ENCODE peak calls at places on chromosomes 1 and 21, in four cellular contexts. J is RWPE2, B is brain microvascular endothelial cell, D is HuH-7.5. Y is an unnamed sample.

GRCh38 chr21:35323947-35324346 is 274.8 kb upstream of the RUNX1 start:
- DNase-seq in D (no peak), J (no peak), B (no peak), Y (no peak)

GRCh38 chr21:34544032-34544496 is 32.1 kb upstream of the KCNE1 start:
- DNase-seq in B (peak), J (peak), D (no peak), Y (peak)

GRCh38 chr1:51575406-51576084 is 41.3 kb upstream of the OSBPL9 start:
- DNase-seq in B (peak), J (no peak), D (no peak), Y (peak)

GRCh38 chr1:56215086-56215485 is 364.3 kb downstream of the PLPP3 start:
- DNase-seq in D (no peak), J (no peak), B (no peak), Y (no peak)

GRCh38 chr1:18818036-18818435 is 41.4 kb downstream of the TAS1R2 start:
- DNase-seq in D (no peak), B (no peak), J (no peak), Y (no peak)

GRCh38 chr1:167165948-167166702 is 54.6 kb upstream of the POU2F1 start:
- DNase-seq in J (no peak), D (no peak), B (peak), Y (no peak)

GRCh38 chr1:3067301-3067670 is 1.7 kb upstream of the PRDM16 start:
- DNase-seq in J (peak), D (no peak), B (no peak), Y (no peak)

GRCh38 chr1:3096360-3096759 is 27.4 kb downstream of the PRDM16 start:
- DNase-seq in B (no peak), D (no peak), J (no peak), Y (no peak)

GRCh38 chr1:11447903-11448302 is 31.1 kb upstream of the DISP3 start:
- DNase-seq in B (no peak), D (no peak), J (no peak), Y (no peak)

GRCh38 chr1:194347184-194347583 is 1160.8 kb upstream of the B3GALT2 start:
- DNase-seq in B (peak), D (no peak), J (no peak), Y (no peak)

GRCh38 chr1:203726417-203726867 is 38.5 kb upstream of the LAX1 start:
- DNase-seq in J (no peak), B (no peak), D (no peak), Y (no peak)

GRCh38 chr1:15075812-15076211 is 77.7 kb upstream of the TMEM51 start:
- DNase-seq in B (no peak), D (no peak), J (no peak), Y (no peak)

GRCh38 chr1:169466259-169467230 is 19.2 kb downstream of the SLC19A2 start:
- DNase-seq in J (no peak), D (no peak), B (peak), Y (peak)

GRCh38 chr1:17943506-17943905 is 164.1 kb upstream of the IGSF21 start:
- DNase-seq in B (no peak), D (no peak), J (no peak), Y (no peak)

GRCh38 chr1:182764029-182764768 is 25.4 kb upstream of the NPL start:
- DNase-seq in J (no peak), D (no peak), B (no peak), Y (peak)

GRCh38 chr1:221759436-221759835 is 17.5 kb upstream of the DUSP10 start:
- DNase-seq in D (no peak), J (no peak), B (peak), Y (peak)

GRCh38 chr1:204257446-204257845 is 43.7 kb upstream of the GOLT1A start:
- DNase-seq in B (no peak), D (no peak), J (no peak), Y (no peak)

GRCh38 chr21:37939838-37940237 is 23.6 kb upstream of the KCNJ6 start:
- DNase-seq in J (no peak), D (no peak), B (no peak), Y (no peak)

GRCh38 chr21:42124826-42125570 is 53.9 kb downstream of the UMODL1 start:
- DNase-seq in D (no peak), B (no peak), J (no peak), Y (no peak)

GRCh38 chr1:16334655-16335340 is 17.5 kb downstream of the FBXO42 start:
- DNase-seq in D (no peak), J (no peak), B (no peak), Y (no peak)

GRCh38 chr1:12544992-12545391 is 73.0 kb downstream of the DHRS3 start:
- DNase-seq in J (peak), D (no peak), B (no peak), Y (no peak)

GRCh38 chr1:187928288-187928687 is 1099.5 kb downstream of the PLA2G4A start:
- DNase-seq in J (no peak), B (peak), D (no peak), Y (peak)

GRCh38 chr1:154306151-154306550 is 14.7 kb upstream of the AQP10 start:
- DNase-seq in J (no peak), B (no peak), D (no peak), Y (peak)

GRCh38 chr1:225866061-225866844 is 15.9 kb downstream of the TMEM63A start:
- DNase-seq in D (no peak), B (peak), J (no peak), Y (peak)

GRCh38 chr1:152162826-152163463 is 3.9 kb upstream of the RPTN start:
- DNase-seq in D (no peak), B (peak), J (no peak), Y (peak)

Y was measured in A172.